ENCODE peak calls at places on chromosome 21, in five cellular contexts. One of them, this sample, is unnamed.
A peak's percentile ranks its signal among the peaks of the same experiment; 100 is the strongest.

GRCh38 chr21:45281411-45282282 is 6.0 kb downstream of the POFUT2 start:
- DNase-seq in pancreas: no peak
- DNase-seq in cardiac muscle cell: no peak
- DNase-seq in testis: peak; percentile 8
- DNase-seq in cardiac fibroblast: no peak
- DNase-seq in this sample: no peak

GRCh38 chr21:35225573-35225972 is 176.5 kb upstream of the RUNX1 start:
- DNase-seq in pancreas: no peak
- DNase-seq in cardiac muscle cell: no peak
- DNase-seq in testis: no peak
- DNase-seq in cardiac fibroblast: no peak
- DNase-seq in this sample: no peak

GRCh38 chr21:35138665-35139381 is 89.7 kb upstream of the RUNX1 start:
- DNase-seq in pancreas: no peak
- DNase-seq in cardiac muscle cell: no peak
- DNase-seq in testis: no peak
- DNase-seq in cardiac fibroblast: peak; percentile 92
- DNase-seq in this sample: no peak

GRCh38 chr21:31397939-31398338 is 53.9 kb upstream of the TIAM1 start:
- DNase-seq in pancreas: no peak
- DNase-seq in cardiac muscle cell: no peak
- DNase-seq in testis: no peak
- DNase-seq in cardiac fibroblast: no peak
- DNase-seq in this sample: no peak

GRCh38 chr21:46187251-46187650 is 3.0 kb upstream of the SPATC1L start:
- DNase-seq in pancreas: no peak
- DNase-seq in cardiac muscle cell: no peak
- DNase-seq in testis: no peak
- DNase-seq in cardiac fibroblast: no peak
- DNase-seq in this sample: no peak

GRCh38 chr21:39503138-39503762 is 51.5 kb downstream of the SH3BGR start:
- DNase-seq in pancreas: no peak
- DNase-seq in cardiac muscle cell: no peak
- DNase-seq in testis: no peak
- DNase-seq in cardiac fibroblast: no peak
- DNase-seq in this sample: no peak

GRCh38 chr21:29939859-29940245 is at the start of gene GRIK1:
- DNase-seq in pancreas: peak; percentile 36
- DNase-seq in cardiac muscle cell: peak; percentile 36
- DNase-seq in testis: peak; percentile 18
- DNase-seq in cardiac fibroblast: peak; percentile 4
- DNase-seq in this sample: no peak

GRCh38 chr21:45234127-45234526 is 53.6 kb downstream of the POFUT2 start:
- DNase-seq in pancreas: no peak
- DNase-seq in cardiac muscle cell: no peak
- DNase-seq in testis: peak; percentile 53
- DNase-seq in cardiac fibroblast: no peak
- DNase-seq in this sample: no peak

GRCh38 chr21:32626633-32627196 is 14.5 kb upstream of the CFAP298 start:
- DNase-seq in pancreas: no peak
- DNase-seq in cardiac muscle cell: no peak
- DNase-seq in testis: no peak
- DNase-seq in cardiac fibroblast: peak; percentile 64
- DNase-seq in this sample: peak; percentile 59

GRCh38 chr21:45436371-45437040 is 31.5 kb downstream of the COL18A1 start:
- DNase-seq in pancreas: peak; percentile 14
- DNase-seq in cardiac muscle cell: no peak
- DNase-seq in testis: no peak
- DNase-seq in cardiac fibroblast: no peak
- DNase-seq in this sample: no peak

GRCh38 chr21:45835301-45836267 is 146.0 kb upstream of the COL6A1 start:
- DNase-seq in pancreas: no peak
- DNase-seq in cardiac muscle cell: no peak
- DNase-seq in testis: peak; percentile 8
- DNase-seq in cardiac fibroblast: no peak
- DNase-seq in this sample: no peak

GRCh38 chr21:29678616-29679015 is 261.2 kb downstream of the GRIK1 start:
- DNase-seq in pancreas: no peak
- DNase-seq in cardiac muscle cell: no peak
- DNase-seq in testis: no peak
- DNase-seq in cardiac fibroblast: peak; percentile 60
- DNase-seq in this sample: no peak

GRCh38 chr21:15604424-15604823 is 125.4 kb upstream of the USP25 start:
- DNase-seq in pancreas: no peak
- DNase-seq in cardiac muscle cell: peak; percentile 12
- DNase-seq in testis: no peak
- DNase-seq in cardiac fibroblast: peak; percentile 78
- DNase-seq in this sample: peak; percentile 20

GRCh38 chr21:45001134-45002095 is 61.6 kb downstream of the SLX9 start:
- DNase-seq in pancreas: peak; percentile 35
- DNase-seq in cardiac muscle cell: no peak
- DNase-seq in testis: no peak
- DNase-seq in cardiac fibroblast: peak; percentile 64
- DNase-seq in this sample: peak; percentile 41

GRCh38 chr21:21045538-21045937 is 47.3 kb downstream of the NCAM2 start:
- DNase-seq in pancreas: no peak
- DNase-seq in cardiac muscle cell: no peak
- DNase-seq in testis: no peak
- DNase-seq in cardiac fibroblast: peak; percentile 0
- DNase-seq in this sample: no peak

GRCh38 chr21:45768011-45768740 is 124.7 kb downstream of the PCBP3 start:
- DNase-seq in pancreas: no peak
- DNase-seq in cardiac muscle cell: no peak
- DNase-seq in testis: no peak
- DNase-seq in cardiac fibroblast: peak; percentile 34
- DNase-seq in this sample: peak; percentile 7

GRCh38 chr21:26127918-26128317 is 42.7 kb downstream of the APP start:
- DNase-seq in pancreas: no peak
- DNase-seq in cardiac muscle cell: no peak
- DNase-seq in testis: peak; percentile 47
- DNase-seq in cardiac fibroblast: peak; percentile 62
- DNase-seq in this sample: no peak

GRCh38 chr21:31409849-31410762 is 66.0 kb upstream of the TIAM1 start:
- DNase-seq in pancreas: no peak
- DNase-seq in cardiac muscle cell: no peak
- DNase-seq in testis: peak; percentile 44
- DNase-seq in cardiac fibroblast: no peak
- DNase-seq in this sample: no peak

GRCh38 chr21:31117046-31117916 is 79.0 kb upstream of the KRTAP19-8 start:
- DNase-seq in pancreas: no peak
- DNase-seq in cardiac muscle cell: no peak
- DNase-seq in testis: no peak
- DNase-seq in cardiac fibroblast: peak; percentile 81
- DNase-seq in this sample: peak; percentile 28

GRCh38 chr21:29343517-29343916 is 44.8 kb downstream of the BACH1 start:
- DNase-seq in pancreas: no peak
- DNase-seq in cardiac muscle cell: no peak
- DNase-seq in testis: no peak
- DNase-seq in cardiac fibroblast: peak; percentile 90
- DNase-seq in this sample: no peak

GRCh38 chr21:26956216-26956615 is 10.7 kb downstream of the ADAMTS5 start:
- DNase-seq in pancreas: no peak
- DNase-seq in cardiac muscle cell: no peak
- DNase-seq in testis: no peak
- DNase-seq in cardiac fibroblast: no peak
- DNase-seq in this sample: no peak

GRCh38 chr21:29382029-29382654 is 83.4 kb downstream of the BACH1 start:
- DNase-seq in pancreas: no peak
- DNase-seq in cardiac muscle cell: no peak
- DNase-seq in testis: no peak
- DNase-seq in cardiac fibroblast: peak; percentile 61
- DNase-seq in this sample: no peak

GRCh38 chr21:46633561-46633960 is 1.9 kb upstream of the PRMT2 start:
- DNase-seq in pancreas: no peak
- DNase-seq in cardiac muscle cell: no peak
- DNase-seq in testis: no peak
- DNase-seq in cardiac fibroblast: no peak
- DNase-seq in this sample: no peak

GRCh38 chr21:33948096-33948950 is 32.7 kb upstream of the ATP5PO start:
- DNase-seq in pancreas: peak; percentile 60
- DNase-seq in cardiac muscle cell: peak; percentile 82
- DNase-seq in testis: no peak
- DNase-seq in cardiac fibroblast: peak; percentile 37
- DNase-seq in this sample: no peak
- H3K4me3 ChIP-seq in pancreas: peak overlapping the region; percentile 20
- H3K4me3 ChIP-seq in cardiac muscle cell: no peak overlapping the region
- H3K4me3 ChIP-seq in testis: no peak overlapping the region
- H3K4me3 ChIP-seq in cardiac fibroblast: no peak overlapping the region
- H3K4me3 ChIP-seq in this sample: peak overlapping the region; percentile 13

GRCh38 chr21:16775056-16775455 is 737.8 kb upstream of the CXADR start:
- DNase-seq in pancreas: no peak
- DNase-seq in cardiac muscle cell: no peak
- DNase-seq in testis: peak; percentile 23
- DNase-seq in cardiac fibroblast: no peak
- DNase-seq in this sample: no peak
- TF ChIP-seq CTCF in pancreas: no peak
- TF ChIP-seq CTCF in cardiac muscle cell: no peak
- TF ChIP-seq CTCF in testis: no peak
- TF ChIP-seq CTCF in cardiac fibroblast: no peak
- TF ChIP-seq CTCF in this sample: no peak

GRCh38 chr21:37563641-37564340 is 197.2 kb downstream of the DYRK1A start:
- DNase-seq in pancreas: peak; percentile 94
- DNase-seq in cardiac muscle cell: peak; percentile 73
- DNase-seq in testis: peak; percentile 96
- DNase-seq in cardiac fibroblast: peak; percentile 92
- DNase-seq in this sample: peak; percentile 65
- H3K4me3 ChIP-seq in pancreas: peak overlapping the region; percentile 73
- H3K4me3 ChIP-seq in cardiac muscle cell: peak overlapping the region; percentile 21
- H3K4me3 ChIP-seq in testis: peak overlapping the region; percentile 65
- H3K4me3 ChIP-seq in cardiac fibroblast: peak overlapping the region; percentile 53
- H3K4me3 ChIP-seq in this sample: peak overlapping the region; percentile 66

GRCh38 chr21:38167345-38167744 is 89.4 kb upstream of the KCNJ15 start:
- DNase-seq in pancreas: no peak
- DNase-seq in cardiac muscle cell: no peak
- DNase-seq in testis: no peak
- DNase-seq in cardiac fibroblast: no peak
- DNase-seq in this sample: no peak

GRCh38 chr21:38171723-38172344 is 85.0 kb upstream of the KCNJ15 start:
- DNase-seq in pancreas: peak; percentile 30
- DNase-seq in cardiac muscle cell: peak; percentile 31
- DNase-seq in testis: no peak
- DNase-seq in cardiac fibroblast: peak; percentile 77
- DNase-seq in this sample: no peak

GRCh38 chr21:38170283-38170682 is 86.5 kb upstream of the KCNJ15 start:
- DNase-seq in pancreas: no peak
- DNase-seq in cardiac muscle cell: no peak
- DNase-seq in testis: peak; percentile 48
- DNase-seq in cardiac fibroblast: peak; percentile 59
- DNase-seq in this sample: no peak

GRCh38 chr21:38175321-38175720 is 81.5 kb upstream of the KCNJ15 start:
- DNase-seq in pancreas: no peak
- DNase-seq in cardiac muscle cell: no peak
- DNase-seq in testis: no peak
- DNase-seq in cardiac fibroblast: peak; percentile 80
- DNase-seq in this sample: no peak

DNA sequence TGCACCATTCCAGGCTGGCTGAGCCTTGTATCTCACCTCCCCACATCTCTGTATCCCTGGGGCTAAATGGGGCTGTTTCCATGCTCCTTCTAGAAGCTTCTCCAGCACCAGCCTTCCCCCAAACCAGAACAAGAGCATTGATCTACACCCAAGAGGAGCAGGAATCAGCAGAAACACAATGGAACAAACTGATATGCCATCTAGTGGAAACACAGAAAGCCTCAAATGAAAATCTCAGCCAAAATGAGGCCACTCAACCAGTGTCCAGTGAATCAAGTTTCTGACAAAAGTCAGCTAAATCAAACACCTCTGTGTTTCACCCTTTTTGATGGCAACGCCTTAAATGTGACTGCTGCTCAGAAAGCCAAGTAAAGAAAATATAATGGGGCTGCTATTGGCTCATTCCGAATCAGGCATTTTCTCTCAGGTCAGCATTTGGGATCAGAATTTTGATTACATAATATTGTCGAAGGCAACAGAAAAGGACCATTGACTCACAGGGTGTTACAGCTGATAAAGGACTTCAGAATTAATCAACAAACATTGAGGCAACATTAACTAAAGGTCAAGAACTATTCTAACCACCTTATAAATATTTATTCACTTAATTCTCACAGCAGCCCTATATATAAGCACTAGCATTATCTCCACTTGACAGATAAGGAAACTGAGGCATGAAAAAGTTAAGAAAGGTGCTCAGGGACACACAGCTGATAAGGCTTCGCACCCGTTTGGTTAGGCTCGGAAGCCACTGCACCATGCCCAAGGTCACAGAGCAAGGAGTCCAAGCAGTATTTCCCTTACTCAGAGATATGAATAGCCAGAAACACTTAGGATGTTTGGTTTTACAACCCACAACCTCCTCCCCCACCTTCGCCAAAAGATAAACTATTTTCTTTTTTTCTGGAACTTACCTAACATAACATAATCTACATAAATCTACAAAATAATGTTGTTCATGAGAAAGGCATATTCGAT is 85.8 kb upstream of the KCNJ15 start:
- DNase-seq in pancreas: no peak
- DNase-seq in cardiac muscle cell: no peak
- DNase-seq in testis: no peak
- DNase-seq in cardiac fibroblast: peak; percentile 44
- DNase-seq in this sample: no peak
- TF ChIP-seq CTCF in pancreas: no peak
- TF ChIP-seq CTCF in cardiac muscle cell: peak; percentile 8
- TF ChIP-seq CTCF in testis: no peak
- TF ChIP-seq CTCF in cardiac fibroblast: peak; percentile 26
- TF ChIP-seq CTCF in this sample: peak; percentile 39

DNA sequence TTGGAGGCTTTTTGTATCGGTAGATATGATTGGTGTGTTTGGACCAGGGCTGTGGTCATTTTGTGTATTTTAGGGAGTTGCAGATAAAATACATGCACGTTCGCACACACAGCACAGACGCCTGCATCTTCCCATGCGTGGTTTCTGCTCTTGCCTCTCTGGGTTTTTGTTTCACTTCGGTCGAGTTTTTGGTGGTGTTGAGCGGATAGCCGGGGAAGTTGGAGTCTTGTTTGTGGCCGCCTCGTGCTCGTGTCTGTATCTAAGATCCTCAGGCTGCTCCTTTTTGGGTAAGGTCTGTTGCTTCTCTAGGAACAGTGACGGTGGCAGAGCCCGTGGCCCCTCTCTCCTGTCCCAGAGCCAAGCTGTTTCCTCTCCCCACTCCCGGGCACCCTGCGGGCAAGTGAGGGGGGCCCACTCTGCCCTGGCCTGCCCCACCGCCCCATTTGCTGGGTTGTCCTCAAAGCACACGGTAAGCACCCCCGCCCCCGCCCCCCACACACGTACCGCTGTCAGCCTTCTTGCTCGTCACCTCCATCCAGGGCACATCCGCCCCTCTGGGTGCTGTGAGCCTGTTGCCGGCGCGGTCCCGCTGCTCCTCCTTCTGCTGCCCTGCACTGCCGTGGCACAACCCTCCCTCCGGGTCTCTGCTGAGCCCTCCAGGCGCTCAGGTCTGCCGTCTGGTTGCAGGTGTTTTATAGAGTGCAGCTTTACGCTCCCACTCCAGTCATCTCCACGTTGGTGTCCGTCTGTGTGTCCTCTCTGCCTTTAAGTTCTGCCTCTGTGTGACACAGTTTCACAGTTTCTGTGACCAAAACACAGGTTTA is 51.9 kb downstream of the AGPAT3 start:
- DNase-seq in pancreas: no peak
- DNase-seq in cardiac muscle cell: no peak
- DNase-seq in testis: no peak
- DNase-seq in cardiac fibroblast: no peak
- DNase-seq in this sample: no peak
- H3K4me3 ChIP-seq in pancreas: no peak overlapping the region
- H3K4me3 ChIP-seq in cardiac muscle cell: no peak overlapping the region
- H3K4me3 ChIP-seq in testis: no peak overlapping the region
- H3K4me3 ChIP-seq in cardiac fibroblast: no peak overlapping the region
- H3K4me3 ChIP-seq in this sample: peak overlapping the region; percentile 42

GRCh38 chr21:42255825-42256224 is 36.9 kb downstream of the ABCG1 start:
- DNase-seq in pancreas: peak; percentile 6
- DNase-seq in cardiac muscle cell: no peak
- DNase-seq in testis: no peak
- DNase-seq in cardiac fibroblast: no peak
- DNase-seq in this sample: no peak
- TF ChIP-seq CTCF in pancreas: no peak
- TF ChIP-seq CTCF in cardiac muscle cell: no peak
- TF ChIP-seq CTCF in testis: no peak
- TF ChIP-seq CTCF in cardiac fibroblast: no peak
- TF ChIP-seq CTCF in this sample: no peak